ENCODE peak calls at places on chromosome 22, in ten cellular contexts. K, D, Y, P, U, T, S, G, Q and M are unnamed samples.

GRCh38 chr22:32996702-32997101 is 61.5 kb downstream of the SYN3 start:
- DNase-seq in K (no peak), D (peak; percentile 25), Y (no peak), P (no peak), U (no peak), T (peak; percentile 90), S (peak; percentile 35), G (peak; percentile 82), Q (no peak), M (peak; percentile 60)

GRCh38 chr22:43867839-43868652 is 5.7 kb upstream of the SULT4A1 start:
- DNase-seq in K (peak; percentile 64), D (no peak), Y (no peak), P (peak; percentile 49), U (peak; percentile 34), T (no peak), S (peak; percentile 48), G (no peak), Q (no peak), M (no peak)

GRCh38 chr22:27416553-27417427 is 384.8 kb downstream of the MN1 start:
- DNase-seq in K (peak; percentile 60), D (no peak), Y (no peak), P (no peak), U (no peak), T (no peak), S (no peak), G (peak; percentile 50), Q (no peak), M (no peak)

GRCh38 chr22:46619830-46620501 is at the start of gene GRAMD4:
- DNase-seq in K (no peak), D (no peak), Y (no peak), P (no peak), U (no peak), T (no peak), S (peak; percentile 74), G (no peak), Q (no peak), M (peak; percentile 64)

GRCh38 chr22:19769393-19769715 is 8.8 kb downstream of the TBX1 start:
- DNase-seq in K (no peak), D (no peak), Y (no peak), P (no peak), U (no peak), T (no peak), S (no peak), G (no peak), Q (no peak), M (no peak)

GRCh38 chr22:19147193-19147780 is 2.8 kb downstream of the GSC2 start:
- DNase-seq in K (no peak), D (no peak), Y (no peak), P (no peak), U (no peak), T (no peak), S (no peak), G (no peak), Q (no peak), M (no peak)

GRCh38 chr22:32660292-32660691 is 141.2 kb upstream of the TIMP3 start:
- DNase-seq in K (peak; percentile 16), D (no peak), Y (peak; percentile 41), P (peak; percentile 33), U (peak; percentile 74), T (peak; percentile 85), S (peak; percentile 70), G (no peak), Q (peak; percentile 14), M (peak; percentile 64)

GRCh38 chr22:43945632-43946390 is 9.4 kb upstream of the SAMM50 start:
- DNase-seq in K (peak; percentile 62), D (no peak), Y (peak; percentile 39), P (no peak), U (peak; percentile 63), T (no peak), S (peak; percentile 37), G (no peak), Q (peak; percentile 32), M (no peak)

GRCh38 chr22:27835446-27835845 is 33.9 kb upstream of the MN1 start:
- DNase-seq in K (no peak), D (no peak), Y (no peak), P (no peak), U (no peak), T (no peak), S (no peak), G (no peak), Q (no peak), M (no peak)

DNA sequence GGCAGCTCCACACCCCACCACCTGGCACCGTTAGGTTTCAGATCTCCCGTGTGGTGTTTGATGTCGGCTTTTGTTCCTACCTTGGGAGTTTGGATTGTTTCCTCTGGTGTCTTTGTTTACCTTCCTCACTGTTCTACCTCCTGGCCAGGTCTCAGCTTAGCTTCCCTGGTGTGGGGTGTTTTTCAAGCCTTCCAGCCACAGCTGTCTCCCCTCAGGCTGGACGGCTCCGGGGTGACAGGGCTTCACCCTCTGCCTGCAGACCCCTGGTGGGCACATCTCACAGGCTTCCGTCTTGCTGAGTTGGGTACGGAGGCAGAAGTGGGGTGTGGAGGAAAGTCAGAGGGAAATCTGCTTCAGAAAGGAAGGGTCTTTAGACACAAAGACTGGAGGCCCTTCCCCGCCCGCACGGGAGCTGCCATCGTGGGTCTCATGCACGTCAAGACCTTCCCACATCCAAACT is 59.6 kb upstream of the EMID1 start:
- DNase-seq in K (no peak), D (no peak), Y (no peak), P (peak; percentile 5), U (no peak), T (no peak), S (no peak), G (no peak), Q (no peak), M (no peak)
- H3K27ac ChIP-seq in K (no peak overlapping the region), D (no peak overlapping the region), Y (no peak overlapping the region), P (no peak overlapping the region), U (no peak overlapping the region), T (no peak overlapping the region), S (no peak overlapping the region), G (no peak overlapping the region), Q (no peak overlapping the region), M (peak overlapping the region; percentile 43)

GRCh38 chr22:22555596-22555995 is 3.5 kb downstream of the PRAME start:
- DNase-seq in K (no peak), D (no peak), Y (no peak), P (no peak), U (no peak), T (no peak), S (no peak), G (no peak), Q (no peak), M (no peak)

GRCh38 chr22:22558071-22558971 is 744 bp downstream of the PRAME start:
- DNase-seq in K (no peak), D (no peak), Y (no peak), P (no peak), U (no peak), T (no peak), S (no peak), G (no peak), Q (no peak), M (no peak)

GRCh38 chr22:22556578-22556977 is 2.5 kb downstream of the PRAME start:
- DNase-seq in K (no peak), D (no peak), Y (no peak), P (no peak), U (no peak), T (no peak), S (no peak), G (no peak), Q (no peak), M (no peak)

GRCh38 chr22:22558972-22559603 is at the start of gene PRAME:
- DNase-seq in K (peak; percentile 80), D (no peak), Y (peak; percentile 55), P (peak; percentile 38), U (peak; percentile 72), T (no peak), S (no peak), G (no peak), Q (peak; percentile 7), M (no peak)

GRCh38 chr22:22556995-22557925 is 1.8 kb downstream of the PRAME start:
- DNase-seq in K (no peak), D (no peak), Y (no peak), P (no peak), U (no peak), T (no peak), S (no peak), G (no peak), Q (no peak), M (no peak)
- H3K4me3 ChIP-seq in K (no peak overlapping the region), D (no peak overlapping the region), Y (peak overlapping the region; percentile 61), P (no peak overlapping the region), U (no peak overlapping the region), T (no peak overlapping the region), S (no peak overlapping the region), G (no peak overlapping the region), Q (no peak overlapping the region), M (no peak overlapping the region)

GRCh38 chr22:36249160-36249559 is 3.8 kb upstream of the APOL1 start:
- DNase-seq in K (no peak), D (no peak), Y (no peak), P (no peak), U (no peak), T (no peak), S (no peak), G (no peak), Q (no peak), M (no peak)
- H3K27ac ChIP-seq in K (no peak overlapping the region), D (no peak overlapping the region), Y (no peak overlapping the region), P (no peak overlapping the region), U (no peak overlapping the region), T (no peak overlapping the region), S (no peak overlapping the region), G (no peak overlapping the region), Q (no peak overlapping the region), M (no peak overlapping the region)

DNA sequence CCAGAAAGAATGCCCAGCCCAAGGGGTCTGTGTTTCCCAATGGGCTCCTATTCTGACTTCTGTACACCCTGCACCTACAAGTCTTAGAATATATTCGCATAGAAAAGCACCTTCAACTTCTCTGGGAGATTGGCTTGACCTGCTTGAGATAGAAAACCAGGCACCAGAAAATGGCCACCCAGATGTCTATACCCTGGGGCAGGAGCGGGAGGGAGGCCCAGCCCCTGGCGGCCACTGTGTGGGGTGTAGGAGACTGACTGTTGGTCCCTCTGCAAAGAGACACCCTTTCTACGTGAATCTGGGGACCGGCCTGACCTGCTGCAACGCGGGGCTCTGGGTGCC is 8.5 kb downstream of the DENND6B start:
- DNase-seq in K (no peak), D (no peak), Y (no peak), P (no peak), U (no peak), T (no peak), S (no peak), G (no peak), Q (no peak), M (no peak)
- H3K4me3 ChIP-seq in K (no peak overlapping the region), D (no peak overlapping the region), Y (no peak overlapping the region), P (no peak overlapping the region), U (no peak overlapping the region), T (no peak overlapping the region), S (no peak overlapping the region), G (no peak overlapping the region), Q (no peak overlapping the region), M (no peak overlapping the region)

GRCh38 chr22:30827646-30828045 is 133.0 kb downstream of the OSBP2 start:
- DNase-seq in K (no peak), D (no peak), Y (no peak), P (no peak), U (no peak), T (no peak), S (no peak), G (no peak), Q (no peak), M (no peak)
- H3K27ac ChIP-seq in K (peak overlapping the region; percentile 11), D (no peak overlapping the region), Y (no peak overlapping the region), P (no peak overlapping the region), U (no peak overlapping the region), T (no peak overlapping the region), S (no peak overlapping the region), G (no peak overlapping the region), Q (no peak overlapping the region), M (no peak overlapping the region)